ENCODE peak calls at places on chromosomes 16 and 17, in five cellular contexts. D is kidney, U is uterus, R is tibial artery, T is fibroblast of lung. S is an unnamed sample. For H3K4me1 and H3K36me3, the result is how much of the 10 kb centered on the place peaks cover.

GRCh38 chr17:73901661-73902415 is 257.6 kb upstream of the SDK2 start:
- DNase-seq in D (no peak), U (no peak), R (peak), T (no peak), S (peak)

GRCh38 chr17:76549539-76549938 is 9.7 kb downstream of the PRCD start:
- DNase-seq in D (peak), U (no peak), R (no peak), T (no peak), S (no peak)

GRCh38 chr17:28118362-28118761 is 75.9 kb downstream of the NLK start:
- DNase-seq in D (no peak), U (no peak), R (no peak), T (no peak), S (no peak)

GRCh38 chr16:30011505-30012480 is 966 bp upstream of the DOC2A start:
- DNase-seq in D (no peak), U (no peak), R (no peak), T (no peak), S (no peak)

GRCh38 chr16:23423496-23424049 is 29.4 kb downstream of the COG7 start:
- DNase-seq in D (peak), U (peak), R (peak), T (peak), S (no peak)

GRCh38 chr17:48293319-48294192 is 136.5 kb downstream of the SKAP1 start:
- DNase-seq in D (no peak), U (no peak), R (no peak), T (no peak), S (no peak)

GRCh38 chr17:65022751-65023421 is 33.7 kb downstream of the GNA13 start:
- DNase-seq in D (no peak), U (no peak), R (no peak), T (peak), S (no peak)

GRCh38 chr16:35197656-35198055 is 1738.2 kb downstream of the TP53TG3F start:
- DNase-seq in D (no peak), U (no peak), R (no peak), T (no peak), S (no peak)

GRCh38 chr16:15493416-15494181 is 59.2 kb downstream of the BMERB1 start:
- DNase-seq in D (no peak), U (peak), R (no peak), T (peak), S (no peak)

GRCh38 chr16:53744449-53744848 is 40.5 kb downstream of the FTO start:
- DNase-seq in D (no peak), U (no peak), R (no peak), T (no peak), S (no peak)

GRCh38 chr16:2698996-2699750 is 16.9 kb downstream of the KCTD5 start:
- DNase-seq in D (peak), U (no peak), R (no peak), T (no peak), S (no peak)

GRCh38 chr17:36468903-36469635 is 17.4 kb upstream of the ZNHIT3 start:
- DNase-seq in D (peak), U (no peak), R (no peak), T (no peak), S (no peak)

GRCh38 chr16:24116989-24117388 is 139.1 kb upstream of the CACNG3 start:
- DNase-seq in D (no peak), U (no peak), R (no peak), T (no peak), S (no peak)

GRCh38 chr16:83513006-83513755 is 294.6 kb upstream of the HSBP1 start:
- DNase-seq in D (no peak), U (no peak), R (no peak), T (peak), S (no peak)

GRCh38 chr17:13367154-13367553 is 234.6 kb downstream of the HS3ST3A1 start:
- DNase-seq in D (no peak), U (no peak), R (no peak), T (no peak), S (no peak)

GRCh38 chr17:64126918-64127317 is 3.0 kb downstream of the ERN1 start:
- DNase-seq in D (no peak), U (no peak), R (no peak), T (no peak), S (no peak)

GRCh38 chr16:57601801-57602478 is 26.5 kb upstream of the ADGRG1 start:
- DNase-seq in D (no peak), U (no peak), R (no peak), T (no peak), S (no peak)

GRCh38 chr16:57600952-57601580 is 27.4 kb upstream of the ADGRG1 start:
- DNase-seq in D (no peak), U (no peak), R (no peak), T (no peak), S (peak)

GRCh38 chr16:57606147-57606846 is 22.1 kb upstream of the ADGRG1 start:
- DNase-seq in D (no peak), U (no peak), R (no peak), T (no peak), S (no peak)

GRCh38 chr16:57604177-57604576 is 24.3 kb upstream of the ADGRG1 start:
- DNase-seq in D (no peak), U (no peak), R (no peak), T (no peak), S (peak)

GRCh38 chr16:57603110-57604024 is 25.1 kb upstream of the ADGRG1 start:
- DNase-seq in D (no peak), U (no peak), R (no peak), T (no peak), S (no peak)
- H3K4me1 ChIP-seq in D (under half), U (under half), R (under half), T (under half), S (under half)

GRCh38 chr16:27460663-27461482 is 58.9 kb downstream of the IL21R start:
- DNase-seq in D (peak), U (no peak), R (no peak), T (no peak), S (no peak)

GRCh38 chr16:27462846-27463682 is 61.1 kb downstream of the IL21R start:
- DNase-seq in D (peak), U (no peak), R (no peak), T (no peak), S (no peak)

GRCh38 chr16:27461483-27462171 is 59.7 kb downstream of the IL21R start:
- DNase-seq in D (peak), U (no peak), R (no peak), T (peak), S (no peak)

GRCh38 chr16:27463741-27464662 is 62.0 kb downstream of the IL21R start:
- DNase-seq in D (peak), U (no peak), R (no peak), T (no peak), S (no peak)

GRCh38 chr16:27462200-27462845 is 60.3 kb downstream of the IL21R start:
- DNase-seq in D (peak), U (no peak), R (no peak), T (no peak), S (no peak)
- H3K36me3 ChIP-seq in D (under half), U (under half), R (half or more), T (under half), S (under half)

DNA sequence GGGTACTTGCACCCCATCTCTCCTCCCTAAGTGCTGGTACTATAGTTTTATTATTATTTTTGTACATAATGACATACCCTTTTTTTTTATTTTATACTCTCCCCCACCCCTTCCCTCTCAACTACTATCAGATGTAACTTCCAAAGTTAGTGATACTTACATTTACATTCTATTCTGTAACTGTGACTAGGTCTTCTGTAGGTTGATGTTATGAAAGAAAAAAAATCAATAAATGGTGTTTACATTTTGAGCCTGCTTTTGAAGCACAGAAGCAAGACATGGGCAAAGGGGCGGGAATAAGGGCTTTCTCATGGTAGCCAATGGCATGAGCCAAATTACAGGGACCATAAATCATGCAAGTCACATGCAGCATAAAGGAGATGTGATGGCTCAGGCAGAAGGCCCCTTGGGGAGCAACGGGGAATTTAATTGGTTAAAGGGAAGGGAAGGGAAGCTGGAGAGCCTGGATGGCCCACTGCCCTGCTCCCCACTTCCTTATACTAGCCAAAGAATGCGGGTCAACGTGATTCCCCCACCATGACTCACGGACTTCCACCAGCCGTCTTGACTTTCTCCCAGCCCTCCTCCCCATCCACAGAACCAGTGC is 2.4 kb upstream of the ACSF2 start:
- DNase-seq in D (no peak), U (peak), R (peak), T (peak), S (peak)
- H3K4me1 ChIP-seq in D (under half), U (under half), R (under half), T (under half), S (half or more)

DNA sequence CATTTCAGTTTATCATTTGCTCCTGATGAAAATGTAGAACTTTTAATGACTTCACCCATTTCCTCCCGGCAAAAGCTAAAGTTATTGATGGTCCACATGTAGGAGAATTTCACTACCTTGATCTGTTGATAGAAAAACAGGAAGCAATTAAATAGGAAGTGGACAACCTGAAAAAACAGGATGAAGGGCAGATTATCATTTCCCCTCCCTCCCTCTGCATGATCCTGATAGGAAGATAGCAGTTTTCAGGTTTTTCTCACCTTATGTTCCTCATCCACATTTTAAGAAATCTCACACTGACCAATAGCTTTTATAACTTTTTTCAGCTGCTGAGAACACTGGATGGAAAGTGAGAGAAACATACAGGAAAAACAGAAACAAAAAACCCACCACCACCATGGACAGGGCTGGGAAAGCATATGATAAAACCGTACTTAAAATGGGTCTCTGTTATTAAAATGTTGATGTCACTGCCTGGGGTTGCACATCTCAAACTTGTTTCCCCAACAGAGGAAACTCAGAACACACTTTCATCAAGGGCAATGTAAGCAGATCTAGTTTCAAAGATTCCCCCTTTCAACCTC is 46.4 kb downstream of the NXPH3 start:
- DNase-seq in D (no peak), U (no peak), R (no peak), T (no peak), S (no peak)
- H3K36me3 ChIP-seq in D (under half), U (under half), R (under half), T (under half), S (under half)

DNA sequence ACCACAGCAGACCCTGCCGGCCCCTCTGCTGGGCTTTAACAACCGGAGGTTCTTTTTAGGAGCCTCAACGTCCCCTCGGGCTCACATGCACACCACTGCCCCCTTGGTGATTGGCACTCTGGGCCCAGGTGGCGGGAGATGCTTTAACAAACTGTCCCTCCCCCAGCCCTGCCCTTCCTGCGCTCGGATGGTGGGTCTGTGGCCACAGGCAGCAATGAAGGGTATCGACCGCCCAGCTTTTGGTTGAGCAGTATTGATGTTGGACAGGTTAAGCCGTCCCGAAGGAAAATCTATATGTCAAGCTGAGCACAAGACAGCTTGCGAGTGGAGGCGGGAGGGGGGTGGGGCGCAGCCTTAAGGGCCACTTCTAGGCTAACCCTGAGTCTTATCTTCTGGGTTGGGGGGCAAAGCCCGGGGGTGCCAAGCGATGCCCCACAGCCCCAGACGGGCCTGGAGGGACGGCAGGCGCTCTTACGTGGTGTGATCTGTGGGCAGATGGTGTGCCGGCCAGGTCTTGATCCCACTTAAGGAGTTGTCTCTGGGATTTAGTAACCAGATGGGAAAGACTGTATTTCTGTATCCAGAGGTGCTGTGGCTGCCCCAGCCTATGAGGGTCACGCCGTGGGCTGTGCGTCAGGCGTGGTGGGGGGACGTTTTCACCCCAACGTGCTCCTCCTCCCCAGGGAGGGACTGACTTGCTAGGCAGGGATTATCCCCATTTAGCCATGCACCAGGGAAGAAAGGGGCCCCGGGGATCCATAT is 6.1 kb downstream of the GSE1 start:
- DNase-seq in D (peak), U (no peak), R (no peak), T (no peak), S (no peak)
- H3K4me1 ChIP-seq in D (under half), U (under half), R (under half), T (under half), S (half or more)

GRCh38 chr16:86639354-86639753 is 61.0 kb downstream of the FOXL1 start:
- DNase-seq in D (no peak), U (no peak), R (no peak), T (no peak), S (no peak)

GRCh38 chr16:86640265-86640843 is 62.0 kb downstream of the FOXL1 start:
- DNase-seq in D (no peak), U (no peak), R (no peak), T (no peak), S (peak)

GRCh38 chr16:86635926-86636325 is 57.6 kb downstream of the FOXL1 start:
- DNase-seq in D (no peak), U (no peak), R (no peak), T (no peak), S (no peak)

GRCh38 chr16:86637744-86638143 is 59.4 kb downstream of the FOXL1 start:
- DNase-seq in D (no peak), U (no peak), R (no peak), T (no peak), S (no peak)

GRCh38 chr16:86638642-86639041 is 60.3 kb downstream of the FOXL1 start:
- DNase-seq in D (no peak), U (no peak), R (no peak), T (no peak), S (no peak)
- H3K36me3 ChIP-seq in D (under half), U (under half), R (under half), T (under half), S (under half)

DNA sequence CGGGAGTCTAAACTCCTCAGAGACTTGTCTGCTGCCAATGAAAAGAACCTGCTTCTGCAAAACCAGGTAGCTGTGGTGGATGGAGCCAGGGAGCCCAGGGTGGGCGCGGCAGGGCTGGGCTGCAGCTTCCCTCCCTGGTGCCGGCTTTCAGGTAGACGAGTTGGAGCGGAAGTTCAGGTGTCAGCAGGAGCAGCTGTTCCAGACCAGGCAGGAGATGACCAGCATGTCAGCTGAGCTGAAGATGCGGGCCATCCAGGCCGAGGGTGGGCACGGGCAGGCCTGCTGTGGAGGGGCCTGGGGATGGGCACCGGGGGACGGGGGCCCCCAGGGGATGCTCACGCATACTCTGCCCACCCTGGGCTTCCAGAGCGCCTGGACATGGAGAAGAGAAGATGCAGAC is 3.2 kb upstream of the RAC3 start:
- DNase-seq in D (no peak), U (no peak), R (no peak), T (no peak), S (no peak)
- H3K4me1 ChIP-seq in D (under half), U (under half), R (under half), T (under half), S (under half)

GRCh38 chr17:75063626-75064025 is 16.6 kb downstream of the KCTD2 start:
- DNase-seq in D (no peak), U (no peak), R (no peak), T (no peak), S (no peak)

GRCh38 chr17:75063201-75063600 is 16.2 kb downstream of the KCTD2 start:
- DNase-seq in D (no peak), U (no peak), R (no peak), T (no peak), S (no peak)

GRCh38 chr17:75064460-75064859 is 17.4 kb downstream of the KCTD2 start:
- DNase-seq in D (no peak), U (no peak), R (no peak), T (no peak), S (no peak)

GRCh38 chr17:75064867-75065561 is 18.0 kb downstream of the KCTD2 start:
- DNase-seq in D (peak), U (no peak), R (no peak), T (no peak), S (no peak)

DNA sequence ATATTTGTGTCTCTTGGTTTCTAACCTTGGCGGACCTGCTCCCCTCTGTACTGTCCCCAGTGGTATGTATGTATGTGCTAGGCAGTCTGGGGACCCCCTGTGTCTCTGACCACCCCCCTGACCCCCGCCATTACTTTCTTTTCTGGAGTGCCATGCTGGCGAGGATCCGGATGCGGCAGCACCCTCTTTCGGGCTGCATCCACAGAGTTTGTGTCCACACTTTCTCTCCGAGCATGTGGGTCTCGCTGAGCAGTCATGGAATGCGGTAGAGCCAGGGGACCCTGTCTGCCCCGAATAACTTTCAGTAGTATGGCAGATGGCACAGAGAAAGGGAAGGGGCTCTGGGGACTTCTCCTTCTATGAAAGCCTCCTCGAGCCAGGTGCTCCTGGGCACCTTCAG is 17.0 kb downstream of the KCTD2 start:
- DNase-seq in D (no peak), U (no peak), R (no peak), T (no peak), S (no peak)
- H3K36me3 ChIP-seq in D (under half), U (under half), R (half or more), T (under half), S (half or more)